ENCODE peak calls at places on chromosome 4, in nine cellular contexts. One of them, this sample, is unnamed.

GRCh38 chr4:54090804-54091623 is 8.9 kb upstream of the GSX2 start:
- DNase-seq in aorta: peak; percentile 62
- DNase-seq in upper lobe of left lung: no peak
- DNase-seq in right atrium auricular region: no peak
- DNase-seq in CD8-positive, alpha-beta T cell: peak; percentile 44
- DNase-seq in upper lobe of right lung: peak; percentile 75
- DNase-seq in neural progenitor cell: peak; percentile 48
- DNase-seq in suprapubic skin: no peak
- DNase-seq in HCT116: no peak
- DNase-seq in this sample: no peak

GRCh38 chr4:75048208-75048879 is 115.4 kb downstream of the PARM1 start:
- DNase-seq in upper lobe of left lung: no peak
- DNase-seq in neural progenitor cell: peak; percentile 35
- DNase-seq in HCT116: no peak
- DNase-seq in suprapubic skin: no peak
- DNase-seq in CD8-positive, alpha-beta T cell: no peak
- DNase-seq in upper lobe of right lung: no peak
- DNase-seq in right atrium auricular region: no peak
- DNase-seq in aorta: no peak
- DNase-seq in this sample: no peak

GRCh38 chr4:37095925-37096324 is 148.6 kb upstream of the NWD2 start:
- DNase-seq in neural progenitor cell: no peak
- DNase-seq in upper lobe of left lung: no peak
- DNase-seq in CD8-positive, alpha-beta T cell: no peak
- DNase-seq in right atrium auricular region: no peak
- DNase-seq in aorta: no peak
- DNase-seq in upper lobe of right lung: no peak
- DNase-seq in HCT116: no peak
- DNase-seq in suprapubic skin: no peak
- DNase-seq in this sample: no peak

GRCh38 chr4:147788791-147789190 is 56.9 kb downstream of the ARHGAP10 start:
- DNase-seq in aorta: no peak
- DNase-seq in upper lobe of right lung: no peak
- DNase-seq in suprapubic skin: no peak
- DNase-seq in CD8-positive, alpha-beta T cell: no peak
- DNase-seq in right atrium auricular region: no peak
- DNase-seq in upper lobe of left lung: no peak
- DNase-seq in neural progenitor cell: no peak
- DNase-seq in HCT116: no peak
- DNase-seq in this sample: no peak

GRCh38 chr4:113919611-113920010 is 59.8 kb downstream of the ARSJ start:
- DNase-seq in right atrium auricular region: no peak
- DNase-seq in neural progenitor cell: no peak
- DNase-seq in upper lobe of right lung: no peak
- DNase-seq in CD8-positive, alpha-beta T cell: no peak
- DNase-seq in upper lobe of left lung: no peak
- DNase-seq in HCT116: no peak
- DNase-seq in suprapubic skin: no peak
- DNase-seq in aorta: no peak
- DNase-seq in this sample: no peak

GRCh38 chr4:158896459-158897238 is 127.8 kb downstream of the FNIP2 start:
- DNase-seq in right atrium auricular region: no peak
- DNase-seq in HCT116: no peak
- DNase-seq in upper lobe of left lung: no peak
- DNase-seq in CD8-positive, alpha-beta T cell: peak; percentile 25
- DNase-seq in suprapubic skin: no peak
- DNase-seq in upper lobe of right lung: no peak
- DNase-seq in neural progenitor cell: no peak
- DNase-seq in aorta: no peak
- DNase-seq in this sample: no peak

GRCh38 chr4:183139058-183139740 is 40.1 kb downstream of the WWC2 start:
- DNase-seq in right atrium auricular region: no peak
- DNase-seq in aorta: no peak
- DNase-seq in upper lobe of left lung: no peak
- DNase-seq in suprapubic skin: no peak
- DNase-seq in HCT116: no peak
- DNase-seq in CD8-positive, alpha-beta T cell: no peak
- DNase-seq in neural progenitor cell: no peak
- DNase-seq in upper lobe of right lung: no peak
- DNase-seq in this sample: no peak

GRCh38 chr4:7762376-7763040 is 177.2 kb downstream of the AFAP1 start:
- DNase-seq in right atrium auricular region: no peak
- DNase-seq in HCT116: no peak
- DNase-seq in suprapubic skin: no peak
- DNase-seq in upper lobe of left lung: no peak
- DNase-seq in neural progenitor cell: no peak
- DNase-seq in aorta: no peak
- DNase-seq in CD8-positive, alpha-beta T cell: no peak
- DNase-seq in upper lobe of right lung: no peak
- DNase-seq in this sample: no peak

GRCh38 chr4:7650606-7651400 is 216.1 kb upstream of the PSAPL1 start:
- DNase-seq in suprapubic skin: no peak
- DNase-seq in aorta: peak; percentile 42
- DNase-seq in neural progenitor cell: peak; percentile 86
- DNase-seq in right atrium auricular region: no peak
- DNase-seq in upper lobe of right lung: peak; percentile 60
- DNase-seq in HCT116: peak; percentile 16
- DNase-seq in upper lobe of left lung: no peak
- DNase-seq in CD8-positive, alpha-beta T cell: no peak
- DNase-seq in this sample: no peak

DNA sequence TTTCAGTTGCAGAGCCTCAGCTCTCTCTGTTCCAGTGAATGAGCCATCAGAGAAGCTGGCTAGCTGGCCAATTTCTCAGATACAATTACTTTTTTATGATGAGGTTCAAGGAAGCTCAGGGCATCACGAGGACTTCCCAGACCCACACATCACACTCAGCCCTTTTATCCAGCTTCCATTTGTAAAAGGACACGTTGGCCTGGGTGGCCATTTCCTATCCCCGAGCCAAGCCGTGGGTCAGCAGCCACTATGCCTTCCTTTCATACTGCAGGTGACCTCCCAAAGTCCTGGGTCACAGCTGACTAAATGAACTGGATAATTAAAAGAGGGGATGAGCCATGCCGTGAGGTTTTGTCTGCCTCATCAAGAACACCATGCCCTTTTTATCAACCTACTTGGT is 236.9 kb upstream of the PPARGC1A start:
- DNase-seq in neural progenitor cell: peak; percentile 8
- DNase-seq in right atrium auricular region: no peak
- DNase-seq in suprapubic skin: no peak
- DNase-seq in upper lobe of right lung: no peak
- DNase-seq in HCT116: no peak
- DNase-seq in aorta: no peak
- DNase-seq in upper lobe of left lung: no peak
- DNase-seq in CD8-positive, alpha-beta T cell: no peak
- DNase-seq in this sample: no peak
- H3K9me3 ChIP-seq in neural progenitor cell: no peaks in the 10 kb centered on the region
- H3K9me3 ChIP-seq in right atrium auricular region: no peaks in the 10 kb centered on the region
- H3K9me3 ChIP-seq in suprapubic skin: no peaks in the 10 kb centered on the region
- H3K9me3 ChIP-seq in upper lobe of right lung: no peaks in the 10 kb centered on the region
- H3K9me3 ChIP-seq in HCT116: peaks cover 1% of the 10 kb centered on the region
- H3K9me3 ChIP-seq in aorta: no peaks in the 10 kb centered on the region
- H3K9me3 ChIP-seq in upper lobe of left lung: no peaks in the 10 kb centered on the region
- H3K9me3 ChIP-seq in CD8-positive, alpha-beta T cell: no peaks in the 10 kb centered on the region
- H3K9me3 ChIP-seq in this sample: no peaks in the 10 kb centered on the region

GRCh38 chr4:128247906-128248305 is 39.7 kb downstream of the PGRMC2 start:
- DNase-seq in aorta: no peak
- DNase-seq in upper lobe of right lung: no peak
- DNase-seq in right atrium auricular region: no peak
- DNase-seq in upper lobe of left lung: no peak
- DNase-seq in suprapubic skin: no peak
- DNase-seq in CD8-positive, alpha-beta T cell: no peak
- DNase-seq in HCT116: no peak
- DNase-seq in neural progenitor cell: no peak
- DNase-seq in this sample: no peak
- H3K9me3 ChIP-seq in aorta: no peaks in the 10 kb centered on the region
- H3K9me3 ChIP-seq in upper lobe of right lung: no peaks in the 10 kb centered on the region
- H3K9me3 ChIP-seq in right atrium auricular region: no peaks in the 10 kb centered on the region
- H3K9me3 ChIP-seq in upper lobe of left lung: no peaks in the 10 kb centered on the region
- H3K9me3 ChIP-seq in suprapubic skin: no peaks in the 10 kb centered on the region
- H3K9me3 ChIP-seq in CD8-positive, alpha-beta T cell: no peaks in the 10 kb centered on the region
- H3K9me3 ChIP-seq in HCT116: peaks cover 6% of the 10 kb centered on the region
- H3K9me3 ChIP-seq in neural progenitor cell: peaks cover 18% of the 10 kb centered on the region
- H3K9me3 ChIP-seq in this sample: peaks cover 3% of the 10 kb centered on the region

GRCh38 chr4:107389965-107390364 is 330.1 kb downstream of the PAPSS1 start:
- DNase-seq in CD8-positive, alpha-beta T cell: no peak
- DNase-seq in upper lobe of left lung: no peak
- DNase-seq in upper lobe of right lung: no peak
- DNase-seq in HCT116: no peak
- DNase-seq in suprapubic skin: no peak
- DNase-seq in neural progenitor cell: no peak
- DNase-seq in aorta: no peak
- DNase-seq in right atrium auricular region: no peak
- DNase-seq in this sample: no peak
- H3K9me3 ChIP-seq in CD8-positive, alpha-beta T cell: no peaks in the 10 kb centered on the region
- H3K9me3 ChIP-seq in upper lobe of left lung: no peaks in the 10 kb centered on the region
- H3K9me3 ChIP-seq in upper lobe of right lung: no peaks in the 10 kb centered on the region
- H3K9me3 ChIP-seq in HCT116: no peaks in the 10 kb centered on the region
- H3K9me3 ChIP-seq in suprapubic skin: no peaks in the 10 kb centered on the region
- H3K9me3 ChIP-seq in neural progenitor cell: no peaks in the 10 kb centered on the region
- H3K9me3 ChIP-seq in aorta: no peaks in the 10 kb centered on the region
- H3K9me3 ChIP-seq in right atrium auricular region: no peaks in the 10 kb centered on the region
- H3K9me3 ChIP-seq in this sample: no peaks in the 10 kb centered on the region

DNA sequence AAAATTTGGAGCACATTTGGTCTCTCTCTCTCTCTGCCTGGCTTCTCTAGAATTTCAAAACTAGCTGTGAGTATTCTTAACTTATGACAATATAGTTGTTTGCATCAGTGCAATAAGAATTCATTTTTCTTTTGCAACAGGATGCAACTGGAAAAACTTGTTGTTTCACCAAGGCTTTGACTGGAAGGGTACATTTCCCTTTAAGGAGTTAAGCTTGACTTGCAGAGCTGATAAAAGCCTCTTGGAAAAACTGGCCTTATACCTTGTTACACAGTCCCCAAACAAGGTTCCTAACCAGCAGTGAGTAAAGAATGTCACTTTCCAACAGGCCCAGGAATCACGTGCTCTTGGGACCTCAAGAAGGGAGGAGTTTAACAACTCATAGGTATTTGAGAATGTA is 25.9 kb upstream of the ZNF718 start:
- DNase-seq in CD8-positive, alpha-beta T cell: no peak
- DNase-seq in neural progenitor cell: no peak
- DNase-seq in aorta: no peak
- DNase-seq in HCT116: no peak
- DNase-seq in upper lobe of left lung: no peak
- DNase-seq in right atrium auricular region: no peak
- DNase-seq in suprapubic skin: no peak
- DNase-seq in upper lobe of right lung: no peak
- DNase-seq in this sample: no peak
- H3K9me3 ChIP-seq in CD8-positive, alpha-beta T cell: peaks cover 12% of the 10 kb centered on the region
- H3K9me3 ChIP-seq in neural progenitor cell: peaks cover 38% of the 10 kb centered on the region
- H3K9me3 ChIP-seq in aorta: peaks cover 26% of the 10 kb centered on the region
- H3K9me3 ChIP-seq in HCT116: peaks cover 38% of the 10 kb centered on the region
- H3K9me3 ChIP-seq in upper lobe of left lung: peaks cover 84% of the 10 kb centered on the region
- H3K9me3 ChIP-seq in right atrium auricular region: peaks cover 4% of the 10 kb centered on the region
- H3K9me3 ChIP-seq in suprapubic skin: peaks cover 74% of the 10 kb centered on the region
- H3K9me3 ChIP-seq in upper lobe of right lung: peaks cover 95% of the 10 kb centered on the region
- H3K9me3 ChIP-seq in this sample: peaks cover 13% of the 10 kb centered on the region

GRCh38 chr4:58411904-58412303 is 1301.7 kb upstream of the IGFBP7 start:
- DNase-seq in aorta: no peak
- DNase-seq in upper lobe of left lung: no peak
- DNase-seq in right atrium auricular region: no peak
- DNase-seq in upper lobe of right lung: no peak
- DNase-seq in neural progenitor cell: no peak
- DNase-seq in CD8-positive, alpha-beta T cell: no peak
- DNase-seq in suprapubic skin: no peak
- DNase-seq in HCT116: no peak
- DNase-seq in this sample: no peak
- H3K9me3 ChIP-seq in aorta: peaks cover 1% of the 10 kb centered on the region
- H3K9me3 ChIP-seq in upper lobe of left lung: no peaks in the 10 kb centered on the region
- H3K9me3 ChIP-seq in right atrium auricular region: no peaks in the 10 kb centered on the region
- H3K9me3 ChIP-seq in upper lobe of right lung: no peaks in the 10 kb centered on the region
- H3K9me3 ChIP-seq in neural progenitor cell: no peaks in the 10 kb centered on the region
- H3K9me3 ChIP-seq in CD8-positive, alpha-beta T cell: no peaks in the 10 kb centered on the region
- H3K9me3 ChIP-seq in suprapubic skin: no peaks in the 10 kb centered on the region
- H3K9me3 ChIP-seq in HCT116: peaks cover 7% of the 10 kb centered on the region
- H3K9me3 ChIP-seq in this sample: no peaks in the 10 kb centered on the region

GRCh38 chr4:124589827-124590226 is 122.7 kb downstream of the ANKRD50 start:
- DNase-seq in CD8-positive, alpha-beta T cell: no peak
- DNase-seq in right atrium auricular region: no peak
- DNase-seq in aorta: no peak
- DNase-seq in neural progenitor cell: no peak
- DNase-seq in upper lobe of right lung: no peak
- DNase-seq in HCT116: no peak
- DNase-seq in upper lobe of left lung: no peak
- DNase-seq in suprapubic skin: no peak
- DNase-seq in this sample: no peak

GRCh38 chr4:124594945-124595344 is 117.6 kb downstream of the ANKRD50 start:
- DNase-seq in upper lobe of left lung: no peak
- DNase-seq in aorta: no peak
- DNase-seq in CD8-positive, alpha-beta T cell: no peak
- DNase-seq in right atrium auricular region: no peak
- DNase-seq in suprapubic skin: no peak
- DNase-seq in neural progenitor cell: no peak
- DNase-seq in HCT116: no peak
- DNase-seq in upper lobe of right lung: no peak
- DNase-seq in this sample: no peak

GRCh38 chr4:124591646-124592045 is 120.9 kb downstream of the ANKRD50 start:
- DNase-seq in right atrium auricular region: no peak
- DNase-seq in HCT116: no peak
- DNase-seq in upper lobe of right lung: no peak
- DNase-seq in neural progenitor cell: no peak
- DNase-seq in suprapubic skin: no peak
- DNase-seq in upper lobe of left lung: no peak
- DNase-seq in aorta: no peak
- DNase-seq in CD8-positive, alpha-beta T cell: no peak
- DNase-seq in this sample: no peak

DNA sequence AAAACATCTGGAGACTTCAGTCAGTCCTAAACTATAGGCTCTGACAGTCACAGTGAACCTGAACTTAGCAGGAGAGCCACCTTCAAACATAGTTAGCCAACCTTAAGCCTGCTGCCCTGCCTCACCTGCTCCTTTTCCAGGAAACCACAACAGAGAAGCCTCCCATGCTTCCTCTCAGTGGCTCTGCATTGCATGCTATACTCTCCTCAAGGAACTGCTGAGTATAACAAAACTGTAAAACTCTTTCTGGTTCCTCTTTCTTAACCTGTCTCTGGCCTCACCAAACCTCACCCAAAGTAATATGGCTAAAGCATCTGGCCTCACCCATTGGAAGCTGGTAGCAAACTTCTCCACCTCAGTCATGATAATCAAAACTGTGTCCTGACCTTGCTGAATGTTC is 122.1 kb downstream of the ANKRD50 start:
- DNase-seq in right atrium auricular region: no peak
- DNase-seq in HCT116: no peak
- DNase-seq in neural progenitor cell: no peak
- DNase-seq in upper lobe of right lung: no peak
- DNase-seq in upper lobe of left lung: no peak
- DNase-seq in CD8-positive, alpha-beta T cell: no peak
- DNase-seq in aorta: no peak
- DNase-seq in suprapubic skin: no peak
- DNase-seq in this sample: no peak
- H3K9me3 ChIP-seq in right atrium auricular region: no peaks in the 10 kb centered on the region
- H3K9me3 ChIP-seq in HCT116: no peaks in the 10 kb centered on the region
- H3K9me3 ChIP-seq in neural progenitor cell: no peaks in the 10 kb centered on the region
- H3K9me3 ChIP-seq in upper lobe of right lung: peaks cover 6% of the 10 kb centered on the region
- H3K9me3 ChIP-seq in upper lobe of left lung: no peaks in the 10 kb centered on the region
- H3K9me3 ChIP-seq in CD8-positive, alpha-beta T cell: no peaks in the 10 kb centered on the region
- H3K9me3 ChIP-seq in aorta: no peaks in the 10 kb centered on the region
- H3K9me3 ChIP-seq in suprapubic skin: no peaks in the 10 kb centered on the region
- H3K9me3 ChIP-seq in this sample: no peaks in the 10 kb centered on the region